ENCODE peak calls at places on chromosomes 7 and 10, in seven cellular contexts. X is uterus, C is brain microvascular endothelial cell, L is epithelial cell of esophagus, S is dorsolateral prefrontal cortex, Q is NB4, E is mesothelial cell of epicardium. D is an unnamed sample.

GRCh38 chr7:90728568-90728967 is 132.4 kb downstream of the CDK14 start:
- DNase-seq in X (no peak), C (no peak), L (no peak), S (no peak), Q (no peak), E (no peak), D (no peak)

GRCh38 chr10:116241642-116242405 is 31.2 kb downstream of the GFRA1 start:
- DNase-seq in X (no peak), C (no peak), L (no peak), S (no peak), Q (no peak), E (no peak), D (no peak)

GRCh38 chr7:82729172-82730030 is 285.8 kb upstream of the CACNA2D1 start:
- DNase-seq in X (no peak), C (peak), L (peak), S (no peak), Q (peak), E (no peak), D (no peak)

GRCh38 chr7:98294326-98294725 is 12.8 kb downstream of the BRI3 start:
- DNase-seq in X (no peak), C (no peak), L (no peak), S (no peak), Q (no peak), E (no peak), D (no peak)

GRCh38 chr10:116237260-116237659 is 35.7 kb downstream of the GFRA1 start:
- DNase-seq in X (no peak), C (no peak), L (no peak), S (no peak), Q (no peak), E (no peak), D (no peak)

GRCh38 chr7:39811161-39811614 is 138.9 kb upstream of the CDK13 start:
- DNase-seq in X (no peak), C (no peak), L (peak), S (no peak), Q (peak), E (peak), D (no peak)

GRCh38 chr7:131370523-131370968 is 42.9 kb downstream of the MKLN1 start:
- DNase-seq in X (no peak), C (peak), L (peak), S (no peak), Q (peak), E (no peak), D (no peak)

GRCh38 chr10:93392111-93392510 is 90.0 kb downstream of the MYOF start:
- DNase-seq in X (no peak), C (no peak), L (no peak), S (no peak), Q (no peak), E (no peak), D (no peak)

GRCh38 chr10:31962826-31963597 is 34.4 kb upstream of the ARHGAP12 start:
- DNase-seq in X (no peak), C (no peak), L (peak), S (no peak), Q (no peak), E (no peak), D (no peak)

GRCh38 chr7:34165927-34166550 is 260.7 kb downstream of the BMPER start:
- DNase-seq in X (no peak), C (peak), L (peak), S (no peak), Q (peak), E (no peak), D (no peak)

GRCh38 chr10:70803768-70804423 is 11.9 kb upstream of the SGPL1 start:
- DNase-seq in X (no peak), C (no peak), L (peak), S (no peak), Q (no peak), E (no peak), D (no peak)

GRCh38 chr10:11823122-11823988 is at the start of gene PROSER2:
- DNase-seq in X (peak), C (peak), L (peak), S (no peak), Q (peak), E (peak), D (no peak)

GRCh38 chr10:117240105-117240729 is 697 bp upstream of the SLC18A2 start:
- DNase-seq in X (no peak), C (no peak), L (no peak), S (no peak), Q (no peak), E (no peak), D (no peak)

GRCh38 chr7:113366122-113366521 is 247.8 kb upstream of the SMIM30 start:
- DNase-seq in X (no peak), C (no peak), L (no peak), S (no peak), Q (no peak), E (no peak), D (no peak)

GRCh38 chr7:124718032-124718766 is 47.4 kb downstream of the GPR37 start:
- DNase-seq in X (no peak), C (no peak), L (no peak), S (no peak), Q (peak), E (no peak), D (no peak)

GRCh38 chr10:11875499-11876281 is 52.5 kb downstream of the PROSER2 start:
- DNase-seq in X (peak), C (peak), L (peak), S (peak), Q (no peak), E (peak), D (no peak)

GRCh38 chr7:107014381-107015023 is 30.0 kb upstream of the PRKAR2B start:
- DNase-seq in X (no peak), C (no peak), L (no peak), S (no peak), Q (no peak), E (no peak), D (no peak)

GRCh38 chr7:50358306-50358705 is 53.8 kb downstream of the IKZF1 start:
- DNase-seq in X (no peak), C (no peak), L (no peak), S (no peak), Q (no peak), E (no peak), D (no peak)

GRCh38 chr7:15495170-15495569 is 66.6 kb downstream of the AGMO start:
- DNase-seq in X (no peak), C (no peak), L (no peak), S (no peak), Q (no peak), E (no peak), D (no peak)

GRCh38 chr10:6665847-6666246 is 85.8 kb upstream of the PRKCQ start:
- DNase-seq in X (no peak), C (no peak), L (no peak), S (no peak), Q (no peak), E (no peak), D (no peak)

GRCh38 chr7:76386691-76387260 is 22.7 kb downstream of the SSC4D start:
- DNase-seq in X (no peak), C (no peak), L (no peak), S (no peak), Q (no peak), E (no peak), D (no peak)

GRCh38 chr7:151431281-151431767 is 8.6 kb downstream of the CRYGN start:
- DNase-seq in X (no peak), C (no peak), L (no peak), S (no peak), Q (no peak), E (no peak), D (no peak)

GRCh38 chr10:49624629-49625028 is 10.8 kb downstream of the CHAT start:
- DNase-seq in X (no peak), C (no peak), L (no peak), S (no peak), Q (no peak), E (no peak), D (no peak)

GRCh38 chr10:9636206-9636605 is 1381.5 kb upstream of the CELF2 start:
- DNase-seq in X (no peak), C (no peak), L (no peak), S (no peak), Q (no peak), E (no peak), D (no peak)

GRCh38 chr7:26081627-26082026 is 70.4 kb upstream of the NFE2L3 start:
- DNase-seq in X (no peak), C (no peak), L (peak), S (no peak), Q (peak), E (no peak), D (no peak)
- TF ChIP-seq CTCF in X (no peak), C (no peak), L (no peak), S (no peak), Q (no peak), E (no peak), D (no peak)

DNA sequence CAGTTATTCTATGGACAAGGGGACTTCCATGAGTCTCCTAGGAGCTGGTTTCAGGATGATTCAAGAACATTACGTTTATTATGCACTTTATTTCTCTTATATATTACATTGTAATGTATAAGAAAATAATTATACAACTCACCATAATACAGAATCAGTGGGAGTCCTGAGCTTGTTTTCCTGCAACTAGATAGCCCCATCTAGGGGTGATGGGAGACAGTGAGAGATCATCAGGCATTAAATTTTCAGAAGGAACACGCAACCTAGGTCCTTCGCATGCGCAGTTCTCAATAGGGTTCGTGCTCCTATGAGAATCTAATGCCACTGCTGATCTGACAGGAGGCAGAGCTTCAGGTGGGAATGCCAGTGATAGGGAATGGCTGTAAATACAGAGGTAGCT is 137.9 kb downstream of the ANKRD30A start:
- DNase-seq in X (no peak), C (no peak), L (peak), S (no peak), Q (peak), E (no peak), D (no peak)
- TF ChIP-seq CTCF in X (no peak), C (no peak), L (no peak), S (no peak), Q (peak), E (no peak), D (no peak)

DNA sequence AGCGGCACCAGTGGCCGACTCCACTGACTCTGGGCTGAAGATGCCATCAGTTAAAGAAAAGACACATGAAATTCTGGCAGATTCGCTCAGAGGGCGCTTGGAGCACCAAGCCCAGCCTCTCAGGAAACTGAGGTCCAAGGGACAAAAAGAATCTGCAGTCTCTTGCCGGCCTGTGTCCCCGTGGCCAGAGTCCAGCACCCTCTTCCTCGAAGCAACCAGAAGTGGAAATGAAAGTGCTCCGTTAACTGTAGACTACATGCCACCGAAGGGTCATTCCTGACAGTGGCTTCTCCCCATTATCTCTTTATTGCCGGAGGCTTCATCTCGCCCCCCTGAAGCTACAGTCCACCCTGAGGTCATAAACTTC is 1.0 kb upstream of the CHST15 start:
- DNase-seq in X (no peak), C (no peak), L (no peak), S (no peak), Q (no peak), E (no peak), D (no peak)
- TF ChIP-seq CTCF in X (no peak), C (no peak), L (no peak), S (no peak), Q (no peak), E (no peak), D (no peak)

GRCh38 chr10:113475381-113475807 is 77.5 kb upstream of the HABP2 start:
- DNase-seq in X (no peak), C (no peak), L (peak), S (no peak), Q (no peak), E (no peak), D (no peak)
- TF ChIP-seq CTCF in X (no peak), C (no peak), L (peak), S (no peak), Q (no peak), E (no peak), D (no peak)

DNA sequence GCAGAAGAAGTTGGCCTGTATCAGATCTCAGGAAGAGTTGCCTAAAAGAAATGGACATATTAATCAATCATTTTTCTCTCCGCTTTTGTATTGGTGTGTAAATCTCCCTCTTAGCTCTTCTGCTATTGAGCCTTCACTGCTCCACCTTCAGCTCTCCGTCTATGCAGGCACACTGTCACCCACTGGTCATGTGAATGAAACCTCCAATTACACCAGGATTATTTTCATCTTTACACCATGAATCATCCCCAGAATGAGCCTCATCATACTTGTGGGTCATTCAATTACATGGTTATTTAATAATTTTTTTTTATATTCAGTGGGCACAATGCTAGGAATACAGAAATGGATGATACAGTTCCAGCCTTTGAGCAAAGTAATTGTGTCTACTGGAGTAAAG is 92.6 kb downstream of the LRRC4 start:
- DNase-seq in X (no peak), C (peak), L (peak), S (no peak), Q (no peak), E (no peak), D (no peak)
- TF ChIP-seq CTCF in X (no peak), C (peak), L (no peak), S (no peak), Q (no peak), E (no peak), D (no peak)

GRCh38 chr10:78577673-78578072 is 491.1 kb upstream of the ZMIZ1 start:
- DNase-seq in X (peak), C (no peak), L (no peak), S (no peak), Q (peak), E (no peak), D (no peak)
- TF ChIP-seq CTCF in X (no peak), C (no peak), L (no peak), S (no peak), Q (peak), E (no peak), D (no peak)

GRCh38 chr10:119349341-119349740 is 142.0 kb downstream of the GRK5 start:
- DNase-seq in X (peak), C (no peak), L (no peak), S (no peak), Q (no peak), E (no peak), D (no peak)
- TF ChIP-seq CTCF in X (no peak), C (no peak), L (no peak), S (no peak), Q (no peak), E (no peak), D (no peak)

GRCh38 chr7:55448526-55448925 is 83.4 kb downstream of the LANCL2 start:
- DNase-seq in X (no peak), C (no peak), L (no peak), S (no peak), Q (no peak), E (no peak), D (no peak)

GRCh38 chr7:55441002-55441401 is 75.9 kb downstream of the LANCL2 start:
- DNase-seq in X (no peak), C (no peak), L (no peak), S (no peak), Q (no peak), E (no peak), D (no peak)

GRCh38 chr7:55449205-55449991 is 84.3 kb downstream of the LANCL2 start:
- DNase-seq in X (no peak), C (no peak), L (no peak), S (no peak), Q (no peak), E (no peak), D (no peak)

GRCh38 chr7:55441668-55442305 is 76.7 kb downstream of the LANCL2 start:
- DNase-seq in X (no peak), C (peak), L (no peak), S (no peak), Q (no peak), E (no peak), D (no peak)

GRCh38 chr7:55444786-55445185 is 79.6 kb downstream of the LANCL2 start:
- DNase-seq in X (no peak), C (no peak), L (no peak), S (no peak), Q (no peak), E (no peak), D (no peak)
- TF ChIP-seq CTCF in X (no peak), C (no peak), L (no peak), S (no peak), Q (no peak), E (no peak), D (no peak)

D was measured in type B pancreatic cell.